ENCODE peak calls at places on chromosomes 6 and 20, in five cellular contexts. J, C, V, F and G are unnamed samples. For H3K4me1, the result is how much of the 10 kb centered on the place peaks cover.

GRCh38 chr6:154234019-154234772 is 122.4 kb downstream of the IPCEF1 start:
- DNase-seq in J (no peak), C (no peak), V (no peak), F (no peak), G (no peak)

GRCh38 chr6:107695061-107695715 is 128.9 kb downstream of the SCML4 start:
- DNase-seq in J (no peak), C (no peak), V (no peak), F (no peak), G (no peak)

GRCh38 chr6:119339941-119340456 is 9.6 kb downstream of the MAN1A1 start:
- DNase-seq in J (no peak), C (no peak), V (no peak), F (no peak), G (no peak)

GRCh38 chr6:1970151-1970561 is 275.2 kb downstream of the GMDS start:
- DNase-seq in J (no peak), C (no peak), V (no peak), F (peak), G (no peak)

GRCh38 chr6:30685977-30686907 is at the start of gene PPP1R18:
- DNase-seq in J (no peak), C (peak), V (peak), F (peak), G (peak)

GRCh38 chr6:166032366-166033171 is 135.1 kb downstream of the TBXT start:
- DNase-seq in J (peak), C (no peak), V (peak), F (no peak), G (peak)

GRCh38 chr20:13325033-13325432 is 104.0 kb downstream of the ISM1 start:
- DNase-seq in J (peak), C (no peak), V (no peak), F (peak), G (peak)

GRCh38 chr6:62474793-62475192 is 188.8 kb upstream of the KHDRBS2 start:
- DNase-seq in J (no peak), C (no peak), V (no peak), F (no peak), G (no peak)

GRCh38 chr6:144138542-144138941 is 11.8 kb upstream of the STX11 start:
- DNase-seq in J (no peak), C (no peak), V (no peak), F (no peak), G (no peak)

GRCh38 chr6:117168296-117169059 is 96.9 kb upstream of the VGLL2 start:
- DNase-seq in J (no peak), C (no peak), V (no peak), F (no peak), G (no peak)

GRCh38 chr6:54998576-54998975 is 152.0 kb downstream of the FAM83B start:
- DNase-seq in J (no peak), C (no peak), V (no peak), F (no peak), G (no peak)

GRCh38 chr6:116931456-116931855 is 54.4 kb downstream of the RFX6 start:
- DNase-seq in J (no peak), C (no peak), V (no peak), F (no peak), G (peak)

GRCh38 chr6:90233994-90234393 is 62.6 kb downstream of the BACH2 start:
- DNase-seq in J (no peak), C (no peak), V (no peak), F (no peak), G (no peak)

GRCh38 chr6:14871196-14871595 is 374.7 kb upstream of the JARID2 start:
- DNase-seq in J (no peak), C (no peak), V (no peak), F (no peak), G (no peak)

GRCh38 chr6:126153661-126154060 is 167.3 kb downstream of the TRMT11 start:
- DNase-seq in J (no peak), C (no peak), V (no peak), F (no peak), G (no peak)

GRCh38 chr6:98843274-98844243 is 9.2 kb downstream of the POU3F2 start:
- DNase-seq in J (no peak), C (no peak), V (no peak), F (no peak), G (no peak)

GRCh38 chr6:34511923-34512737 is 44.0 kb downstream of the SPDEF start:
- DNase-seq in J (no peak), C (no peak), V (peak), F (no peak), G (no peak)

GRCh38 chr20:51514836-51515235 is 27.7 kb downstream of the NFATC2 start:
- DNase-seq in J (no peak), C (no peak), V (no peak), F (no peak), G (no peak)

GRCh38 chr20:2783908-2784566 is 16.4 kb downstream of the CPXM1 start:
- DNase-seq in J (no peak), C (no peak), V (no peak), F (no peak), G (no peak)

GRCh38 chr6:31042801-31043200 is 32.5 kb downstream of the MUC22 start:
- DNase-seq in J (peak), C (peak), V (peak), F (peak), G (peak)

GRCh38 chr6:119110601-119111548 is 32.4 kb upstream of the FAM184A start:
- DNase-seq in J (peak), C (peak), V (no peak), F (peak), G (peak)

GRCh38 chr6:2140438-2141128 is 104.8 kb downstream of the GMDS start:
- DNase-seq in J (no peak), C (no peak), V (no peak), F (no peak), G (no peak)

GRCh38 chr6:106648651-106649308 is 19.4 kb downstream of the QRSL1 start:
- DNase-seq in J (no peak), C (no peak), V (no peak), F (no peak), G (no peak)

GRCh38 chr20:57801581-57801980 is 91.8 kb upstream of the PMEPA1 start:
- DNase-seq in J (no peak), C (no peak), V (no peak), F (no peak), G (no peak)

GRCh38 chr20:9415426-9415825 is 99.0 kb upstream of the LAMP5 start:
- DNase-seq in J (no peak), C (no peak), V (no peak), F (no peak), G (no peak)

GRCh38 chr20:36998652-36999051 is 47.1 kb upstream of the SAMHD1 start:
- DNase-seq in J (no peak), C (no peak), V (no peak), F (no peak), G (no peak)

GRCh38 chr6:166583230-166583629 is 3.2 kb downstream of the RAMACL start:
- DNase-seq in J (no peak), C (no peak), V (no peak), F (no peak), G (no peak)

GRCh38 chr6:116314878-116315277 is 35.1 kb upstream of the TSPYL1 start:
- DNase-seq in J (no peak), C (no peak), V (no peak), F (peak), G (no peak)

GRCh38 chr6:119586250-119586882 is 236.8 kb upstream of the MAN1A1 start:
- DNase-seq in J (no peak), C (no peak), V (no peak), F (no peak), G (no peak)

GRCh38 chr6:6545616-6546317 is 42.8 kb upstream of the LY86 start:
- DNase-seq in J (no peak), C (no peak), V (no peak), F (no peak), G (no peak)
- H3K4me1 ChIP-seq in J (under half), C (under half), V (under half), F (under half), G (under half)

GRCh38 chr6:45969883-45970282 is 45.8 kb downstream of the CLIC5 start:
- DNase-seq in J (no peak), C (no peak), V (no peak), F (no peak), G (no peak)
- H3K27ac ChIP-seq in J (no peak), C (peak), V (no peak), F (no peak), G (no peak)

GRCh38 chr20:20362774-20363435 is 5.0 kb upstream of the INSM1 start:
- DNase-seq in J (no peak), C (no peak), V (no peak), F (no peak), G (no peak)

GRCh38 chr20:20365593-20365992 is 2.3 kb upstream of the INSM1 start:
- DNase-seq in J (no peak), C (no peak), V (no peak), F (no peak), G (no peak)

GRCh38 chr20:20364016-20364746 is 3.7 kb upstream of the INSM1 start:
- DNase-seq in J (no peak), C (no peak), V (no peak), F (no peak), G (no peak)

GRCh38 chr20:20364747-20365558 is 3.0 kb upstream of the INSM1 start:
- DNase-seq in J (no peak), C (no peak), V (no peak), F (no peak), G (no peak)

DNA sequence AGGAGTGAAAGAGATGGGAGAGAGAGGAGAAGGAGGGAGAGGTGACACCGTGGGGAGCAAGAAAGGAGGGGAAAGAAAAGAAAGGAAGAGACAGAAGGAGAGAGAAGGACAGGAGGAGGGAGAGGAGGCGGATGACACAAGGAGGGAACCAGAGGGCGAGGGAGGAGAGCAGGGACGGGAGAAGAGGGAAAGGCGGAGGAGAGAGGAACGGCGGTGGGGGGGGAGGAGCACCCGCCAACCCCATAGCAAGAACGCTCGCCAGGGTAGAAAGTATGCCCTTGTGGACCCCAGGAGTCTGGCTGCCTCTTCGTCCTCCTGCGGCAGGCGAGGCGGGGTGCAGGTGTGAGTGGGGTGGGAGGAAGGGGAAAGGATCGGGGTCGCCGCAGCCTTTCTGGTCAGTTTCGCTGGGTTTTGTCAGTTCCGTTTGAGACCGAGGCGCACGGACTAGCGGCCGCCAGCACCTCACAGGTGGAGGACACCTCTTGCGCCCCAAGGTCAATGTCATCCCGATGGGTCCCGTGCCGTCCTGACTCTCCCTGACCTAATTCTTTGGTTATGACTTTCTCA is 4.4 kb upstream of the INSM1 start:
- DNase-seq in J (no peak), C (no peak), V (no peak), F (no peak), G (no peak)
- H3K4me1 ChIP-seq in J (under half), C (under half), V (under half), F (under half), G (under half)

GRCh38 chr6:52141596-52141995 is 44.6 kb upstream of the IL17A start:
- DNase-seq in J (no peak), C (no peak), V (no peak), F (no peak), G (no peak)
- H3K27ac ChIP-seq in J (no peak), C (no peak), V (no peak), F (no peak), G (no peak)

DNA sequence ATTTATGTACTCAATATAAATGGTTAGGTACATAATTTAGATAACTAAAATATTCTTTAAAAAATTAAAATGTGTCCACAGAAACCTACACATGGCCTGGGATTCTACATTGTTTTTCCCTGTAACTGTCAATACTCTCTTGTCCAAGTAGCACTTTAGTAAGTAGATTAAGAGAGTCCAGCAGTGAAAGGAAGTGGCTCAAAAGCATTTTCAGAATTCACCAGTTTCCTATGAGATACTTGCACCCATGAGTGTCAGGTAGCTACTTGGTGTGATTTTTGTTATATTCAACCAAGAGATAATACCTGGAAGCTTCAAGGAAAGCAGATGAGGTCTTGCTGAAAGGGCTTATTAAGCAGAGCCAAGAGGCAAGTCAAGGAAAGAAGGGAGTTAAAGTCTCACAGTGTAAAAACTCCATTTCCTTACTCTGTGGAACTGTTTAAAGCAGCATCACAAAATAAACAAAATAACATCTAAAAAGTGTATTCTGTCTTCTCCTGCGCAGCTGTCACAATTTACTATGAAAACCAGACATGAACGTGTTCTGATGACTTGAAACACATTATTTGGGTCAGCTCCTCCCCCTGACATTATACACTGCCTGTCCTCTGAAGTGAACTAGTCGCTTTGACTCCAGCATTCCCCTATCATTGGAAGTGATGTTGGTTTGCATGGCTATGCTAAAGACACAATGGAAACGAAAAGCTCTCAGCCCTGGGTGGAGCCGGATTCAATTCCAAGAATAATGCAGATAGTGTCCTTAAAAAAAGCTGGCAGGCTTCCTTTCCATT is 126.1 kb downstream of the FYN start:
- DNase-seq in J (no peak), C (no peak), V (no peak), F (peak), G (no peak)
- H3K4me1 ChIP-seq in J (under half), C (half or more), V (under half), F (under half), G (under half)

GRCh38 chr6:84026721-84027164 is 6.8 kb upstream of the MRAP2 start:
- DNase-seq in J (no peak), C (no peak), V (no peak), F (peak), G (no peak)

GRCh38 chr6:84033523-84034451 is at the start of gene MRAP2:
- DNase-seq in J (no peak), C (no peak), V (peak), F (peak), G (no peak)

GRCh38 chr6:84027340-84028183 is 6.0 kb upstream of the MRAP2 start:
- DNase-seq in J (no peak), C (no peak), V (no peak), F (peak), G (peak)

DNA sequence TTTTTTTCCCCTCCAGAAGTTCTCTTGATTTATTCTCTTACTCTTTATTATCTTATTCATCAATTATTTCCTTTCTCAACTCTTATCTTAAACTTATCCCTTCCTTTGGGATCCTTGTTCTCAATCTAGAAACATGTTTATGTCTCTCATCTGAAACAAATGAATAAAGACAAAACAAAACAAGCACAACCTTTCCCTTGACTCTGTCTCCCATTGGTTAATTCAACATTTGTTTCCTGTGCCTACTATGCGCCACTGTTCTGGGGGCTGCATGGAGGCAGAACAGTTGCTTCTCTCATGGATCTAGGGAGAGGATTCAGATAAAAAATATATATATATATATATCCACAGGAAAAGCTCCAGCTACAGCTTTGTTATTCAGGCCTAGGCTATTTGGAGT is 5.2 kb upstream of the MRAP2 start:
- DNase-seq in J (no peak), C (no peak), V (no peak), F (peak), G (no peak)
- H3K27ac ChIP-seq in J (no peak), C (peak), V (no peak), F (peak), G (no peak)

GRCh38 chr6:158284340-158285210 is 27.7 kb upstream of the TULP4 start:
- DNase-seq in J (no peak), C (no peak), V (no peak), F (no peak), G (no peak)
- H3K4me1 ChIP-seq in J (under half), C (under half), V (under half), F (under half), G (under half)

GRCh38 chr6:157222201-157222981 is 100.9 kb downstream of the TMEM242 start:
- DNase-seq in J (no peak), C (no peak), V (no peak), F (no peak), G (no peak)

GRCh38 chr6:157223021-157223430 is 100.3 kb downstream of the TMEM242 start:
- DNase-seq in J (no peak), C (no peak), V (no peak), F (no peak), G (peak)

GRCh38 chr6:157220485-157220884 is 102.8 kb downstream of the TMEM242 start:
- DNase-seq in J (no peak), C (no peak), V (no peak), F (no peak), G (no peak)

GRCh38 chr6:157221049-157221816 is 102.1 kb downstream of the TMEM242 start:
- DNase-seq in J (peak), C (peak), V (peak), F (peak), G (peak)

GRCh38 chr6:157221817-157222175 is 101.5 kb downstream of the TMEM242 start:
- DNase-seq in J (no peak), C (no peak), V (no peak), F (no peak), G (no peak)
- H3K27ac ChIP-seq in J (peak), C (no peak), V (no peak), F (no peak), G (peak)

GRCh38 chr20:62361799-62362589 is 5.1 kb downstream of the LAMA5 start:
- DNase-seq in J (peak), C (no peak), V (peak), F (no peak), G (peak)
- H3K4me1 ChIP-seq in J (half or more), C (half or more), V (under half), F (half or more), G (half or more)

DNA sequence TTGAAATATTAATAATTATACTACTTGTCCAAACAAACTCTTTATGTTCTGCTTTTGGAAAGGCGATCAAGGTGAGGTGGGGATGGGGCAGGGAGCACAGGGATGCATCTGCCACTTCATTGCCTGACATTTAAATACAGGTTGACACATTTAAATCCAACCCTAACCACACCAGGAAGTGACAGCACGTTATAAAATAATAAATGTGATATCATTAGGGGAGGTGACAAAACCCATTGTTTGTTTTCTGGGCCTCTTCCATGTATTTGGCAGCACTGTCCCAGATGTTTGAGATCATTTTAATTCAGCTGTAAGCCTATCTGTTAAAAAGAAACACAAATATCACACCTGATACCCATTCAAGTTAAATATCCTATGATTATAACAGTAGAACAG is 342.4 kb upstream of the ARID1B start:
- DNase-seq in J (no peak), C (no peak), V (no peak), F (no peak), G (no peak)
- H3K27ac ChIP-seq in J (no peak), C (no peak), V (no peak), F (no peak), G (no peak)